ENCODE peak calls at places on chromosomes 1 and 21, in five cellular contexts. One of them, this sample, is unnamed. For H3K27me3 and H3K4me1, the result is how much of the 10 kb centered on the place peaks cover.

GRCh38 chr1:197331565-197331964 is 63.5 kb downstream of the CRB1 start:
- DNase-seq in CD4-positive, CD25-positive, alpha-beta regulatory T cell: no peak
- DNase-seq in aorta: no peak
- DNase-seq in adipocyte: no peak
- DNase-seq in BE2C: no peak
- DNase-seq in this sample: no peak

GRCh38 chr21:34037446-34037845 is 35.9 kb upstream of the MRPS6 start:
- DNase-seq in BE2C: no peak
- DNase-seq in CD4-positive, CD25-positive, alpha-beta regulatory T cell: no peak
- DNase-seq in adipocyte: peak
- DNase-seq in aorta: no peak
- DNase-seq in this sample: no peak

GRCh38 chr1:21323091-21323490 is 32.8 kb upstream of the ECE1 start:
- DNase-seq in adipocyte: peak
- DNase-seq in CD4-positive, CD25-positive, alpha-beta regulatory T cell: no peak
- DNase-seq in aorta: no peak
- DNase-seq in BE2C: no peak
- DNase-seq in this sample: peak

GRCh38 chr1:54361342-54361741 is 44.9 kb downstream of the SSBP3 start:
- DNase-seq in BE2C: no peak
- DNase-seq in CD4-positive, CD25-positive, alpha-beta regulatory T cell: no peak
- DNase-seq in aorta: no peak
- DNase-seq in adipocyte: no peak
- DNase-seq in this sample: no peak

GRCh38 chr1:90104941-90105593 is 110.2 kb downstream of the ZNF326 start:
- DNase-seq in BE2C: no peak
- DNase-seq in adipocyte: no peak
- DNase-seq in CD4-positive, CD25-positive, alpha-beta regulatory T cell: no peak
- DNase-seq in aorta: no peak
- DNase-seq in this sample: no peak

GRCh38 chr1:93810316-93810715 is 68.7 kb downstream of the DNTTIP2 start:
- DNase-seq in adipocyte: no peak
- DNase-seq in BE2C: no peak
- DNase-seq in aorta: no peak
- DNase-seq in CD4-positive, CD25-positive, alpha-beta regulatory T cell: no peak
- DNase-seq in this sample: no peak

GRCh38 chr1:155760751-155761475 is 72.0 kb downstream of the DAP3 start:
- DNase-seq in aorta: no peak
- DNase-seq in adipocyte: no peak
- DNase-seq in CD4-positive, CD25-positive, alpha-beta regulatory T cell: no peak
- DNase-seq in BE2C: no peak
- DNase-seq in this sample: no peak

GRCh38 chr21:14707265-14708020 is 161.3 kb upstream of the SAMSN1 start:
- DNase-seq in BE2C: no peak
- DNase-seq in CD4-positive, CD25-positive, alpha-beta regulatory T cell: no peak
- DNase-seq in aorta: no peak
- DNase-seq in adipocyte: no peak
- DNase-seq in this sample: no peak

GRCh38 chr1:165397945-165398344 is 41.4 kb upstream of the LMX1A start:
- DNase-seq in BE2C: no peak
- DNase-seq in CD4-positive, CD25-positive, alpha-beta regulatory T cell: no peak
- DNase-seq in aorta: no peak
- DNase-seq in adipocyte: peak
- DNase-seq in this sample: no peak

GRCh38 chr1:218254296-218254918 is 30.7 kb upstream of the RRP15 start:
- DNase-seq in CD4-positive, CD25-positive, alpha-beta regulatory T cell: no peak
- DNase-seq in adipocyte: peak
- DNase-seq in aorta: no peak
- DNase-seq in BE2C: no peak
- DNase-seq in this sample: no peak

GRCh38 chr21:42850866-42851391 is 28.4 kb downstream of the WDR4 start:
- DNase-seq in CD4-positive, CD25-positive, alpha-beta regulatory T cell: no peak
- DNase-seq in aorta: no peak
- DNase-seq in adipocyte: no peak
- DNase-seq in BE2C: peak
- DNase-seq in this sample: no peak

GRCh38 chr1:163436133-163436532 is 114.4 kb downstream of the NUF2 start:
- DNase-seq in CD4-positive, CD25-positive, alpha-beta regulatory T cell: no peak
- DNase-seq in aorta: no peak
- DNase-seq in adipocyte: no peak
- DNase-seq in BE2C: no peak
- DNase-seq in this sample: no peak

GRCh38 chr1:204449631-204450280 is 38.1 kb upstream of the PPP1R15B start:
- DNase-seq in BE2C: no peak
- DNase-seq in CD4-positive, CD25-positive, alpha-beta regulatory T cell: no peak
- DNase-seq in adipocyte: no peak
- DNase-seq in aorta: peak
- DNase-seq in this sample: no peak

GRCh38 chr1:222829868-222830267 is 15.0 kb downstream of the DISP1 start:
- DNase-seq in adipocyte: peak
- DNase-seq in CD4-positive, CD25-positive, alpha-beta regulatory T cell: no peak
- DNase-seq in aorta: no peak
- DNase-seq in BE2C: no peak
- DNase-seq in this sample: no peak

GRCh38 chr1:85297855-85298629 is 21.6 kb upstream of the BCL10 start:
- DNase-seq in adipocyte: peak
- DNase-seq in CD4-positive, CD25-positive, alpha-beta regulatory T cell: no peak
- DNase-seq in aorta: no peak
- DNase-seq in BE2C: no peak
- DNase-seq in this sample: peak

GRCh38 chr1:158002022-158002629 is 8.7 kb downstream of the KIRREL1 start:
- DNase-seq in adipocyte: peak
- DNase-seq in aorta: no peak
- DNase-seq in CD4-positive, CD25-positive, alpha-beta regulatory T cell: no peak
- DNase-seq in BE2C: no peak
- DNase-seq in this sample: peak

GRCh38 chr1:45348609-45348965 is 8.3 kb upstream of the MUTYH start:
- DNase-seq in adipocyte: no peak
- DNase-seq in aorta: no peak
- DNase-seq in CD4-positive, CD25-positive, alpha-beta regulatory T cell: no peak
- DNase-seq in BE2C: no peak
- DNase-seq in this sample: no peak

GRCh38 chr1:231927431-231927830 is 300.8 kb downstream of the DISC1 start:
- DNase-seq in CD4-positive, CD25-positive, alpha-beta regulatory T cell: no peak
- DNase-seq in BE2C: no peak
- DNase-seq in adipocyte: no peak
- DNase-seq in aorta: no peak
- DNase-seq in this sample: no peak

GRCh38 chr21:38439336-38439900 is 58.9 kb downstream of the ERG start:
- DNase-seq in CD4-positive, CD25-positive, alpha-beta regulatory T cell: no peak
- DNase-seq in aorta: no peak
- DNase-seq in BE2C: no peak
- DNase-seq in adipocyte: no peak
- DNase-seq in this sample: no peak

GRCh38 chr1:213523781-213524398 is 463.9 kb upstream of the PROX1 start:
- DNase-seq in CD4-positive, CD25-positive, alpha-beta regulatory T cell: no peak
- DNase-seq in aorta: no peak
- DNase-seq in adipocyte: no peak
- DNase-seq in BE2C: no peak
- DNase-seq in this sample: no peak

GRCh38 chr1:111944121-111944785 is 45.2 kb downstream of the KCND3 start:
- DNase-seq in BE2C: no peak
- DNase-seq in aorta: no peak
- DNase-seq in adipocyte: no peak
- DNase-seq in CD4-positive, CD25-positive, alpha-beta regulatory T cell: no peak
- DNase-seq in this sample: no peak

GRCh38 chr1:59485171-59485570 is 188.3 kb downstream of the FGGY start:
- DNase-seq in BE2C: no peak
- DNase-seq in aorta: no peak
- DNase-seq in adipocyte: no peak
- DNase-seq in CD4-positive, CD25-positive, alpha-beta regulatory T cell: no peak
- DNase-seq in this sample: no peak
- H3K27me3 ChIP-seq in BE2C: under half
- H3K27me3 ChIP-seq in aorta: under half
- H3K27me3 ChIP-seq in adipocyte: under half
- H3K27me3 ChIP-seq in CD4-positive, CD25-positive, alpha-beta regulatory T cell: under half
- H3K27me3 ChIP-seq in this sample: under half

GRCh38 chr1:100589667-100590066 is 51.7 kb downstream of the GPR88 start:
- DNase-seq in BE2C: no peak
- DNase-seq in aorta: no peak
- DNase-seq in adipocyte: no peak
- DNase-seq in CD4-positive, CD25-positive, alpha-beta regulatory T cell: no peak
- DNase-seq in this sample: no peak
- H3K4me1 ChIP-seq in BE2C: under half
- H3K4me1 ChIP-seq in aorta: under half
- H3K4me1 ChIP-seq in adipocyte: under half
- H3K4me1 ChIP-seq in CD4-positive, CD25-positive, alpha-beta regulatory T cell: under half
- H3K4me1 ChIP-seq in this sample: under half

DNA sequence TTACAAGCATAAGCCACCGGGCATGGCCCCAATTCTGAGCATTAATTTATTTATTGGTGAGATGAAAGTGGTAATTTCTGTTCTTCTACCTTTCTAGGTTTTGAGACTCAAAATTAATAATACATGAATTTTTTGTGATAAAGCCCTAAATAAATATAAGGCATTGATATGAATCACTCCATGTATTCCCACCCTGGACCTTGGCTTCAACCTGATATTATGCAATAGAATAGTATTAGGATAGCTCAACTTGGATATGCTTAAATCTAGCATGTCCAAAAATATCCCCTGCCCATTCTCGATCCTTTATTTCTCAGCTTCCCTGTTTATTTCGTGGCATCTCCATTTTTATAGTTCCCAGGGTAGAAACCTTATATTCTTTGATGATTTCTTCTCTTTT is 2.5 kb downstream of the AGL start:
- DNase-seq in CD4-positive, CD25-positive, alpha-beta regulatory T cell: no peak
- DNase-seq in adipocyte: peak
- DNase-seq in aorta: no peak
- DNase-seq in BE2C: no peak
- DNase-seq in this sample: no peak
- H3K27me3 ChIP-seq in CD4-positive, CD25-positive, alpha-beta regulatory T cell: under half
- H3K27me3 ChIP-seq in adipocyte: under half
- H3K27me3 ChIP-seq in aorta: under half
- H3K27me3 ChIP-seq in BE2C: under half
- H3K27me3 ChIP-seq in this sample: under half

GRCh38 chr21:29639366-29640232 is 300.2 kb downstream of the GRIK1 start:
- DNase-seq in BE2C: no peak
- DNase-seq in aorta: no peak
- DNase-seq in adipocyte: no peak
- DNase-seq in CD4-positive, CD25-positive, alpha-beta regulatory T cell: no peak
- DNase-seq in this sample: no peak
- H3K4me1 ChIP-seq in BE2C: under half
- H3K4me1 ChIP-seq in aorta: under half
- H3K4me1 ChIP-seq in adipocyte: under half
- H3K4me1 ChIP-seq in CD4-positive, CD25-positive, alpha-beta regulatory T cell: under half
- H3K4me1 ChIP-seq in this sample: under half

GRCh38 chr1:3652538-3653285 is 396 bp downstream of the TP73 start:
- DNase-seq in aorta: peak
- DNase-seq in CD4-positive, CD25-positive, alpha-beta regulatory T cell: no peak
- DNase-seq in BE2C: peak
- DNase-seq in adipocyte: no peak
- DNase-seq in this sample: peak
- H3K27me3 ChIP-seq in aorta: under half
- H3K27me3 ChIP-seq in CD4-positive, CD25-positive, alpha-beta regulatory T cell: under half
- H3K27me3 ChIP-seq in BE2C: under half
- H3K27me3 ChIP-seq in adipocyte: half or more
- H3K27me3 ChIP-seq in this sample: under half

This sample was measured in HAP-1.